ENCODE peak calls at places on chromosomes 3 and 15, in four cellular contexts. A, C, K and Z are unnamed samples.

GRCh38 chr3:132788299-132788698 is 66.1 kb upstream of the NPHP3 start:
- DNase-seq in A (peak; percentile 8), C (no peak), K (no peak), Z (no peak)

GRCh38 chr3:170274641-170275040 is 52.4 kb downstream of the PRKCI start:
- DNase-seq in A (no peak), C (no peak), K (no peak), Z (no peak)

GRCh38 chr3:35664460-35664919 is 25.2 kb downstream of the ARPP21 start:
- DNase-seq in A (no peak), C (no peak), K (no peak), Z (peak; percentile 32)

GRCh38 chr3:194281306-194281705 is 69.8 kb downstream of the CPN2 start:
- DNase-seq in A (no peak), C (no peak), K (no peak), Z (no peak)

GRCh38 chr3:26368312-26368711 is 254.3 kb upstream of the LRRC3B start:
- DNase-seq in A (no peak), C (no peak), K (no peak), Z (no peak)

GRCh38 chr15:56528136-56528535 is 63.2 kb upstream of the MNS1 start:
- DNase-seq in A (no peak), C (no peak), K (no peak), Z (no peak)

GRCh38 chr3:101836907-101837598 is 12.3 kb upstream of the NFKBIZ start:
- DNase-seq in A (no peak), C (no peak), K (no peak), Z (no peak)

GRCh38 chr3:48247401-48247807 is 6.5 kb downstream of the ZNF589 start:
- DNase-seq in A (no peak), C (no peak), K (peak; percentile 52), Z (no peak)

GRCh38 chr3:128486692-128487537 is 6.1 kb downstream of the GATA2 start:
- DNase-seq in A (no peak), C (no peak), K (no peak), Z (peak; percentile 61)

GRCh38 chr15:33396457-33396856 is 85.7 kb downstream of the RYR3 start:
- DNase-seq in A (no peak), C (no peak), K (no peak), Z (no peak)

GRCh38 chr3:30641612-30642251 is 35.3 kb downstream of the TGFBR2 start:
- DNase-seq in A (no peak), C (no peak), K (no peak), Z (no peak)

GRCh38 chr3:30644615-30645014 is 38.2 kb downstream of the TGFBR2 start:
- DNase-seq in A (no peak), C (no peak), K (no peak), Z (no peak)

GRCh38 chr3:30643763-30644462 is 37.5 kb downstream of the TGFBR2 start:
- DNase-seq in A (no peak), C (no peak), K (no peak), Z (no peak)

GRCh38 chr3:30640856-30641255 is 34.5 kb downstream of the TGFBR2 start:
- DNase-seq in A (no peak), C (no peak), K (no peak), Z (no peak)

DNA sequence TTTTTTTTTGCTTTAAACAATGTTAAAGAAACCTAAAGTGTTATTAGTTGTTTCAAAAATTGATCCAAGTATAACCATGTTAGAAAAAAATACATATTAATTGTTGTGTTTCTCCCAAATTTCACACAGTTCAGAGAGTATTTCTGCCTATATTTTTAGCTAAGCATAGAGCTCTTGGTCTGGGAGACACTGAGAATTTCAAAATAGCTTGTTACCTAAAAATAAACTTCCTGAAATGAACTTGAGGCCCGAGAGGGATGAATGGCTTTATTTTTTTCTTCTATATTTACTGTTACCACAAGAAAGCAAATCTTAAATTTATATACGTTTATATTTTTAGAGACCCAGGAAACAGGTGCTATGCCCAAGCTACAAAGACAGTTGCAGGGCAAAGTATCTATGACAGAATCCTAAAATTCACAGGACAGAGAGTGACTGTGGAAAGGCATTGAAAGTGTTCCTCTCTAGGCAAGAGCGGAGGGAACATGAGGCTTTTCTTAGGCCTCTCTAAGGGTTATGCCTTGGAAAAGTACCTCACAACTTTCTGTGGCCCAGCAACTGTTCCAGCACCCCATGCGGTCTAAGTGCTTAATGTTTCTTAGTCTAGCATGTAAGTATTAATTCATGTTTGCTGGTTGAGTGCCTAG is 36.4 kb downstream of the TGFBR2 start:
- DNase-seq in A (no peak), C (no peak), K (no peak), Z (no peak)
- TF ChIP-seq ELF1 in A (no peak), C (no peak), K (no peak), Z (no peak)

GRCh38 chr15:94061041-94061440 is 170.3 kb upstream of the MCTP2 start:
- DNase-seq in A (no peak), C (no peak), K (no peak), Z (no peak)
- TF ChIP-seq ELF1 in A (no peak), C (no peak), K (no peak), Z (no peak)

DNA sequence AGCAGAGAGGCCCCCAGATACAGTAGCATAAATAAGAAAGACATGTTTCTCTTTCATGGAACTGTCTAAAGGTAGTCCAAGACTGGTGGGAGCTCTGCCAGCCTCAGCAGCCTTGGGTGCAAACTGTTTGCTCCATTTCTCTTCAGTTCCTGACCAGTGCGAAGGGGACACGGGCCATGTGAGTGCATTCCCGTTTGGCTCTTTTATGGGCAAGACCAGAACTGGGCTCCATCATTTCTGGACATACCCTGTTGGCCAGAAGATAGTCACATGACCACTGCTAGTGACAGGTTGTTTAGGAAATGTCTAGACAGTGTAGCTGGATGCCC is 45.5 kb downstream of the CHCHD6 start:
- DNase-seq in A (no peak), C (no peak), K (no peak), Z (no peak)
- TF ChIP-seq ELF1 in A (no peak), C (no peak), K (no peak), Z (no peak)

DNA sequence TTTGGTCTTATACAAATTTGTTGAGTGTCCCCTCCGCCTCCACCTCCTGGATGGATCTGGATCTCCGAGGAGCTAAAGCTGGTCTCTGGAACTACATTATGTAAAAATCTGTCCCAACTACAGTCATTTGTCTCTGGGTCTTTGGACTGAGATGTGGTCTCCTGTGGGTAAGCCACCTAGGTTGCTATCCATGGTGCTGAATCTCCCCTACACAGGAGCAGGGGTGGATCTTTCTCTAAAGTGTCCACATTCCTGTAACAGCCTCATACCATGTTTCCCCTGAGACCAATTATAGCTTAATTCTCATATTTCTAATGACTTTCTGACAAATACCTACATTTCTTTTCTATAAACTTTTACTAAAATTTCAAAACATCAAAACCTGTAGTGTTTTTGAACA is 625.8 kb downstream of the TAFA4 start:
- DNase-seq in A (no peak), C (peak; percentile 17), K (peak; percentile 7), Z (no peak)
- TF ChIP-seq ELF1 in A (no peak), C (no peak), K (no peak), Z (no peak)

GRCh38 chr15:95605098-95605497 is 725.4 kb upstream of the NR2F2 start:
- DNase-seq in A (no peak), C (no peak), K (no peak), Z (no peak)

GRCh38 chr15:95610945-95611344 is 719.6 kb upstream of the NR2F2 start:
- DNase-seq in A (no peak), C (no peak), K (no peak), Z (no peak)

GRCh38 chr15:95608371-95608770 is 722.1 kb upstream of the NR2F2 start:
- DNase-seq in A (no peak), C (no peak), K (no peak), Z (no peak)

GRCh38 chr15:95606551-95606950 is 723.9 kb upstream of the NR2F2 start:
- DNase-seq in A (no peak), C (no peak), K (no peak), Z (no peak)

GRCh38 chr15:95609096-95609495 is 721.4 kb upstream of the NR2F2 start:
- DNase-seq in A (no peak), C (no peak), K (no peak), Z (no peak)
- TF ChIP-seq ELF1 in A (no peak), C (no peak), K (no peak), Z (no peak)

DNA sequence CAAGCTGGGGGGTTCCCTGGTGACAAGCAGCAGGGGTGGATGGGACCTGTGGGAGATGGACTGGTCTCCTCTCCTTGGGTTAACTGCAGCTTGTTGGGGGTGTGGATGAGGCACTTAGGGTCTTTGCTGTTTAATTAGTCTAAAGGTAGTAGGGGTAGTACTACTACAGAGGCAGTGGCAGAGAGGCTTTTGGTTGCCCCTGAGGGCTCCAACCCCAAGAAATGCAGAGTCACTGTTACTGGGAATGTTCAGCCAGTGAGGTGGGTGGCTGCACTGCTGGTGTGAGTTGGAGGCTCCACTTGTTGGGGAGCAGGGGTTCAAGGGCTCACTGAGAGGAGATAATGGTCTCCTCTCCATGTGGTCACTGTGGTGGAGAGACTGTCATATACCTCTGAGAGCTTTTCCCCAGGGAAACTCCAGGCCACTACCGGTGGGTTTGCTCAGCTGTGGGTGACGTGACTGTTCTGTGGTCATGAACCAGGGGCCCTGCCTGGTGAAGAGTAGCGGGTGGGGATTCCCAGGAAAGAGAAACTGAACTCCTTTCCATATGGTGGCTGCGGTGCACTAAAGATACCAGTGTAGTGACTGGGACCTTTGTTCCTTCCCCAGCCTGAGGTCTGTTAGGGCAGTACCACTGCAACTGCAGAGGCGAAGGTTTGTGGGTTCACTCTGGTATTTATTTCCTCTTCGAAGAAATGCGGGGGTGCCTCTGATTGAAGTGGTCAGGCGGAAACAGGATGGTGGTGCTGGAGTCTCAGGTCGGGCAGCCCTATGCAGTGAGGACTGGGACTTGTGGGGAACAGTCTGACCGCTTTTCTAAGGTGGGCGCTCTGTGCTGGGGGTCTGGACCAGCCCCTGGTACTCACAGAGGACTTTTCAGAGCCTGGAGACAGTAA is 68.9 kb upstream of the TNFSF10 start:
- DNase-seq in A (no peak), C (no peak), K (peak; percentile 9), Z (no peak)
- TF ChIP-seq ELF1 in A (no peak), C (no peak), K (no peak), Z (no peak)

GRCh38 chr3:197670361-197670760 is 66.3 kb downstream of the RUBCN start:
- DNase-seq in A (no peak), C (no peak), K (no peak), Z (no peak)
- TF ChIP-seq ELF1 in A (no peak), C (no peak), K (no peak), Z (no peak)

GRCh38 chr3:74124716-74125115 is 489.7 kb downstream of the CNTN3 start:
- DNase-seq in A (no peak), C (no peak), K (no peak), Z (no peak)
- TF ChIP-seq ELF1 in A (no peak), C (no peak), K (no peak), Z (no peak)

DNA sequence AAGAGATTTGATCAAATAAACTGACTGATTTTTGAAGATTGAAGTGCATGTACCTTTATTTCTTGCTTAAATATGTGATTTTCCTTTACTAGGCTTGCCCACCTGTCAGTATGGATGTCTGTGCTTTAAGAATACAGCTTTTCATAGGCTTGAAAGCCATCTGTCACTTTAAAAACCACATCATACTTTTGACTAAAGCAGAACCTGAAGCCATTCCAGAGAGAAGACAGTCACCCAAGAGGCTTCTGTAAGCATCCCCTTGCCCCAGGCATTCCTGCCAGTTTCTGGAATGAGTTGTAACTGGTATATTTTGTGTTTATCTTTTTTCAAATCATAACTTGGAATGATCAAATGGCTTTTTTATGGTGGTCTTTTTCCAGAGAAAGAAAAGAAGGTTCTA is 24.0 kb downstream of the HPS3 start:
- DNase-seq in A (no peak), C (no peak), K (no peak), Z (no peak)
- TF ChIP-seq ELF1 in A (no peak), C (no peak), K (no peak), Z (no peak)

GRCh38 chr15:72206677-72207000 is 9.1 kb upstream of the GRAMD2A start:
- DNase-seq in A (no peak), C (no peak), K (no peak), Z (no peak)
- TF ChIP-seq ELF1 in A (no peak), C (no peak), K (no peak), Z (no peak)